ENCODE peak calls at places on chromosomes 2 and 18, in five cellular contexts. S is WTC11, Y is H1, B is HepG2, G is K562. C is an unnamed sample.

GRCh38 chr2:31813016-31813415 is 197.8 kb downstream of the MEMO1 start:
- DNase-seq in S (no peak), Y (no peak), B (no peak), G (no peak), C (no peak)

GRCh38 chr2:72334806-72335205 is 187.1 kb upstream of the CYP26B1 start:
- DNase-seq in S (no peak), Y (no peak), B (no peak), G (no peak), C (no peak)

GRCh38 chr2:30113617-30114293 is 33.1 kb upstream of the YPEL5 start:
- DNase-seq in S (no peak), Y (no peak), B (no peak), G (no peak), C (no peak)

GRCh38 chr2:42722328-42723190 is 41.4 kb downstream of the OXER1 start:
- DNase-seq in S (no peak), Y (no peak), B (no peak), G (no peak), C (peak; percentile 91)

GRCh38 chr2:183812091-183812490 is 687.8 kb downstream of the NUP35 start:
- DNase-seq in S (no peak), Y (no peak), B (no peak), G (no peak), C (no peak)

GRCh38 chr2:27126252-27126710 is 2.7 kb downstream of the ABHD1 start:
- DNase-seq in S (no peak), Y (no peak), B (peak; percentile 46), G (no peak), C (no peak)

GRCh38 chr18:35549515-35549914 is 32.0 kb upstream of the GALNT1 start:
- DNase-seq in S (no peak), Y (no peak), B (no peak), G (no peak), C (no peak)

GRCh38 chr2:171855401-171855800 is 38.6 kb downstream of the SLC25A12 start:
- DNase-seq in S (no peak), Y (no peak), B (no peak), G (no peak), C (no peak)

GRCh38 chr18:24778810-24779418 is 318.5 kb downstream of the HRH4 start:
- DNase-seq in S (no peak), Y (no peak), B (no peak), G (no peak), C (no peak)

GRCh38 chr2:62578837-62579640 is 73.0 kb upstream of the TMEM17 start:
- DNase-seq in S (no peak), Y (no peak), B (peak; percentile 76), G (no peak), C (no peak)

GRCh38 chr2:158199928-158200650 is 98.4 kb downstream of the UPP2 start:
- DNase-seq in S (no peak), Y (no peak), B (no peak), G (no peak), C (no peak)

GRCh38 chr18:76499596-76500340 is 4.7 kb upstream of the ZNF516 start:
- DNase-seq in S (no peak), Y (no peak), B (no peak), G (no peak), C (peak; percentile 96)

GRCh38 chr2:86211033-86211795 is 12.0 kb downstream of the MRPL35 start:
- DNase-seq in S (no peak), Y (no peak), B (peak; percentile 73), G (no peak), C (no peak)

GRCh38 chr18:34729740-34730338 is 19.7 kb downstream of the DTNA start:
- DNase-seq in S (no peak), Y (no peak), B (no peak), G (no peak), C (no peak)

GRCh38 chr18:3603460-3604259 is 153.7 kb downstream of the TGIF1 start:
- DNase-seq in S (peak; percentile 59), Y (no peak), B (peak; percentile 69), G (peak; percentile 72), C (no peak)

GRCh38 chr18:10346786-10347415 is 107.5 kb upstream of the APCDD1 start:
- DNase-seq in S (no peak), Y (no peak), B (no peak), G (no peak), C (no peak)

GRCh38 chr2:239774142-239774462 is 251.0 kb downstream of the NDUFA10 start:
- DNase-seq in S (no peak), Y (no peak), B (no peak), G (no peak), C (no peak)

GRCh38 chr2:151052850-151053660 is 208.6 kb downstream of the RBM43 start:
- DNase-seq in S (no peak), Y (no peak), B (no peak), G (no peak), C (no peak)

GRCh38 chr2:189285351-189285750 is 105.8 kb upstream of the COL5A2 start:
- DNase-seq in S (no peak), Y (no peak), B (no peak), G (no peak), C (no peak)

GRCh38 chr2:215832791-215833190 is 180.6 kb downstream of the MREG start:
- DNase-seq in S (no peak), Y (no peak), B (peak; percentile 39), G (no peak), C (no peak)

GRCh38 chr2:151481744-151482143 is 72.0 kb downstream of the RIF1 start:
- DNase-seq in S (no peak), Y (no peak), B (no peak), G (no peak), C (no peak)

GRCh38 chr2:127231130-127231865 is 11.2 kb upstream of the CYP27C1 start:
- DNase-seq in S (no peak), Y (no peak), B (peak; percentile 70), G (no peak), C (no peak)

GRCh38 chr2:176636376-176636775 is 367.1 kb downstream of the MTX2 start:
- DNase-seq in S (no peak), Y (no peak), B (no peak), G (no peak), C (no peak)

GRCh38 chr2:138676654-138677053 is 103.5 kb downstream of the NXPH2 start:
- DNase-seq in S (no peak), Y (no peak), B (no peak), G (no peak), C (no peak)

GRCh38 chr2:182379235-182379634 is 47.6 kb downstream of the PDE1A start:
- DNase-seq in S (no peak), Y (no peak), B (no peak), G (no peak), C (no peak)

DNA sequence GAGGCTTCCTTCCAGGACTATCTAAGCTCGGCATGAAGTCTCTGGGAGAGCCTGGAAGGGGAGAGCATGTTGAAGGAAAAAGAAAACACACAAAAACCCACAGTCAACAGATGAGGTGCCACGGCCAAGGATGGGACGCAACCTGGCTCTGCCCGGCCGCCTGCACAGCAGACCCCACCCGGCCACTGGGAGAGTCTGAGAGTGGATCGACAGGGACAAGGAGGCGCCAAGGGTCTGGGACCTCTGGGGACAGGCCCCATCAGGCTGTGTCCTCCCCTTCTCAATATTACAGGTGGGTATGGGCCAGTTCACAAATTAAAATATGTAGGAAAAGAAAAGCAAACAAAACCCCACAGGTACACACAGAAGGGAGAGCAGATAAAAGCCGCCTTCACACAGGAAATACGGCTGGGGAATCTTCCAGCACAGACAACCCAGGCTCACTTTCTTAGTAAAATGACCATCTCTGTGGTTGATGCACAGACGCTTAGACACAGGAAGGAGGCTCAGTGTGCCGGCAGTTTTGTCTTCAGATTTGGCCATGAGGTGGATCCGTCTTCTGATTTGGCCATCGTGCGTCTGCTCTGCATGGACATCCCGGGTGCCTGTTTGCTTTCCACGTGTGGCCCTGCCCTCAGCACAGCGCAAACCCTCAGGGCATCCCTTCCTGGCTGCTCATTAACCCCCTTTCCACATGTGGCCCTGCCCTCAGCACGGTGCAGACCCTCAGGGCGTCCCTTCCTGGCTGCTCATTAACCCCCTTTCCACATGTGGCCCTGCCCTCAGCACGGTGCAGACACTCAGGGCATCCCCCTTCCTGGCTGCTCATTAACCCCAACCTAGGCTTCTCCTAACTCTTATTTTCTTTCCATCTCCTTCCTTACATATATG is 138.4 kb downstream of the EIPR1 start:
- DNase-seq in S (no peak), Y (no peak), B (no peak), G (no peak), C (no peak)
- TF ChIP-seq ATF2 in S (no peak), Y (no peak), B (no peak), G (no peak), C (no peak)

GRCh38 chr2:236369606-236370005 is 105.4 kb upstream of the ASB18 start:
- DNase-seq in S (no peak), Y (no peak), B (no peak), G (no peak), C (no peak)

GRCh38 chr2:236366406-236366805 is 102.2 kb upstream of the ASB18 start:
- DNase-seq in S (no peak), Y (no peak), B (no peak), G (no peak), C (peak; percentile 26)

GRCh38 chr2:236365258-236366048 is 101.2 kb upstream of the ASB18 start:
- DNase-seq in S (no peak), Y (no peak), B (no peak), G (no peak), C (no peak)

GRCh38 chr2:236366049-236366387 is 101.8 kb upstream of the ASB18 start:
- DNase-seq in S (no peak), Y (no peak), B (no peak), G (no peak), C (no peak)

DNA sequence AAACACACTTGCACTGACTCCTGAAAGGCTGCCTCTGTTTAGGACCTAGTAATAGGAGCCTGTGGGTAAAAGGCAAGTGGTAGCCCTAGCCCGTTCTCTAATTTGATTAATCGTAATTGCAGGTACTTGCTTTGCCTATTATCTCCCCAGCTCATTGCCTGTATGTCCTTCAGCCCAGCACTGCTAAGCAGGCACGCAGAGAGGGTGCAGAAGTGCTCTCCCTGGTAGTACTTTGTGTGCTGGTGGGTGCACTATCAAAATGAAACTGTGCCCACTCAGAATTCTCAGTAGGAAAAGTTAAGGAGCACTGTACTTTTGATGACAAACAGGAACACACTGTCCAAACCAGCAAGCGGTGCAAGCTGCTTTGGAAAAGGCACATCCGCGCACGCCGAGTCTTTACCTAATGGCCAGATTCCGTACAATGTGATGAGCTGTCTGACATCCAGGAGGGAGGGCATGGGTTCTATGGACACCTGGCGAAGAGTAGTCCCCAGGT is 103.6 kb upstream of the ASB18 start:
- DNase-seq in S (no peak), Y (no peak), B (no peak), G (no peak), C (no peak)
- TF ChIP-seq ATF2 in S (no peak), Y (no peak), B (no peak), G (no peak), C (no peak)

GRCh38 chr2:11042841-11043240 is 112.4 kb upstream of the SLC66A3 start:
- DNase-seq in S (no peak), Y (peak; percentile 22), B (no peak), G (no peak), C (no peak)
- TF ChIP-seq ATF2 in S (no peak), Y (no peak), B (no peak), G (no peak), C (no peak)

DNA sequence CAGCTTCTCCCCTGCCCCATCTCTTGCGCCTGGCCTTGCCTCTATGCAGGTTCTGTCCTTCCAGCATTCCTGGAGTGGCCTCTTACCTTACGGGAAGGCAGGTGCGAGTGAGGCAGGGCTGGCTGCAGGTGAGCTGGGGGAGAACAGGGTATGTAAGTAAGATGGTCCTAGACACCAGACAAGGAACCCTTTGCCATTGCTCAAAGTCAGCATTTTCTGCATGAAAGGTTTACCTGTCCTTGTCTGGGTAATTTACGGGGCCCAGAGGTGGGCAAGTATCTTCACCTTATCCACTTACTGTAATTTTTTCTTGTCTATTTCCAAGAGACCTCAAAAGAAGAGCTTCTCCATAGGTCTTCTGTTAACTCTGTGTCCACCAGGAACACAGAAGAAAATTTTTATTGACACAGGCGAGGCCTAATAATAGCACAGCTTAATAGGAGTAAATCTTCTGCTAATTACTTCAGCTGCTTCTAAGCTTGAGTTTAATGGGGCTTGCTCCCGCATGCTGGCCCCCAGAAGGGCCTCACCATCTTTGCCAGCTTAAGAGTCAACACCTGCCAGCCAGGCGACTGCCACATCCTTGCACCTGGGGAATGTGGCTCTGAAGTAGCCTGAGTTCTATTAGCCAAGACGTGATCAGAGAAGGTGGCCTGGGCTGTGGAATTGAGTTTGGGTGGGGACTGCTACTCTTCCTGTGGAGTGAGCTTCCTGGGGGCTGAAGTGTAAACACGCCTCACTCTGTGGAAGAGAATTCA is 27.1 kb downstream of the PCARE start:
- DNase-seq in S (no peak), Y (no peak), B (no peak), G (no peak), C (no peak)
- TF ChIP-seq ATF2 in S (no peak), Y (no peak), B (no peak), G (no peak), C (no peak)